ENCODE peak calls at places on chromosome 15, in four cellular contexts. R is breast epithelium, V is stomach, Z is K562. P is an unnamed sample.

GRCh38 chr15:69665641-69666091 is 213.0 kb downstream of the RPLP1 start:
- DNase-seq in R (no peak), Z (no peak), V (no peak), P (no peak)

GRCh38 chr15:31552482-31553099 is 226.0 kb downstream of the KLF13 start:
- DNase-seq in Z (no peak), R (no peak), V (no peak), P (no peak)

GRCh38 chr15:39462691-39463090 is 118.2 kb upstream of the THBS1 start:
- DNase-seq in R (no peak), V (no peak), Z (no peak), P (no peak)

GRCh38 chr15:31465083-31465955 is 138.7 kb downstream of the KLF13 start:
- DNase-seq in R (no peak), Z (no peak), V (peak; percentile 45), P (peak; percentile 68)

GRCh38 chr15:75349851-75350588 is 3.2 kb downstream of the NEIL1 start:
- DNase-seq in Z (no peak), V (peak; percentile 58), R (no peak), P (no peak)

GRCh38 chr15:89774492-89774891 is 1.6 kb upstream of the MESP2 start:
- DNase-seq in R (no peak), V (no peak), Z (no peak), P (no peak)

GRCh38 chr15:38128389-38128788 is 124.2 kb upstream of the SPRED1 start:
- DNase-seq in R (no peak), V (no peak), Z (no peak), P (no peak)

GRCh38 chr15:70833897-70834765 is 19.8 kb downstream of the LARP6 start:
- DNase-seq in R (no peak), V (no peak), Z (no peak), P (no peak)

GRCh38 chr15:62847900-62848489 is 194.6 kb upstream of the TPM1 start:
- DNase-seq in Z (peak; percentile 76), V (peak; percentile 65), R (no peak), P (peak; percentile 76)

GRCh38 chr15:43514241-43515057 is 3.0 kb upstream of the MAP1A start:
- DNase-seq in V (no peak), Z (peak; percentile 59), R (no peak), P (no peak)

GRCh38 chr15:75195122-75195765 is 6.4 kb upstream of the C15orf39 start:
- DNase-seq in R (no peak), Z (no peak), V (no peak), P (no peak)

GRCh38 chr15:49902791-49903481 is 216.1 kb downstream of the ATP8B4 start:
- DNase-seq in R (no peak), Z (no peak), V (no peak), P (no peak)
- TF ChIP-seq POLR2AphosphoS5 in R (no peak), Z (no peak), V (no peak), P (no peak)

DNA sequence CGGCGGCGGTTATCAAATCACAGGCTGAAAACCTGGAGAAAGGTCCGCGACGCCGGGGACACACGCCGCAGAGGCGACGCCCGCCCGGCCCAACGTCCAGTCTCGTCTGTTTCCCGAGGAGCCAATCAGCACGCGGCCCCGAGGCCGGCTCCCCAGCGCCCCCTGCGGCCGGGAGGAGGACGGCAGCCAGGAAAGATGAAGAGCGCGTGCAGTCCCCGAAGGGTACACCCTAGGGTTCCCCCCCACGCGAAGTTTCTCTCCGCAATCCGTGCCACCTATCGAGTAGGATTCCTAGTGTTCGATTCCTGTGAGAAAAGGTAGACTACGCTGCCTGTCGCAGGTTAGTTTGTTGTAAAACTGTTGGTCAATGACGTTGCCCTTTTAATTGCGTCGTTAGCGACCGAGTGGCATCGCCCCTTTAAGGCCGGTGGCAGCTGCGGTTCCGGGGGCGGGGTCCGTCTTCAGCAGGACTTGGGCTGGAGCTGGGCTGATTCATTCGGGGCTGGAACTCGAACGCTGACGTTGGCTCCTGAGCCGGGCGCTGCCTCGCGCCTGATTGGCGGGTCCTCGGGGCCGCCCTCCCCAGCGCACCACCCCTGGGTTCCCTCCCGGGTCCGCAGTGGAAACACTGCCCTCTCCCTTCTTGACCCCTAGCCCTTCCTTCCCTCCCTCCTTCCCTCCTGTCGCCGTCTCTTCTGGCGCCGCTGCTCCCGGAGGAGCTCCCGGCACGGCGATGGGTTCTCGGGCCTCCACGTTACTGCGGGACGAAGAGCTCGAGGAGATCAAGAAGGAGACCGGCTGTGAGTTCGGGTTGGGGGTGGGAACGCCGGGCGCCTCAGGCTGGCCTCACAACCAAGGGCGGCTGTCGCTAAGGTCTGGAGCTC is at the start of the genes CHP1 and EXD1:
- DNase-seq in Z (peak; percentile 99), V (peak; percentile 98), R (peak; percentile 97), P (peak; percentile 99)
- TF ChIP-seq POLR2A in Z (peak; percentile 83), V (no peak), R (peak; percentile 36), P (peak; percentile 30)

DNA sequence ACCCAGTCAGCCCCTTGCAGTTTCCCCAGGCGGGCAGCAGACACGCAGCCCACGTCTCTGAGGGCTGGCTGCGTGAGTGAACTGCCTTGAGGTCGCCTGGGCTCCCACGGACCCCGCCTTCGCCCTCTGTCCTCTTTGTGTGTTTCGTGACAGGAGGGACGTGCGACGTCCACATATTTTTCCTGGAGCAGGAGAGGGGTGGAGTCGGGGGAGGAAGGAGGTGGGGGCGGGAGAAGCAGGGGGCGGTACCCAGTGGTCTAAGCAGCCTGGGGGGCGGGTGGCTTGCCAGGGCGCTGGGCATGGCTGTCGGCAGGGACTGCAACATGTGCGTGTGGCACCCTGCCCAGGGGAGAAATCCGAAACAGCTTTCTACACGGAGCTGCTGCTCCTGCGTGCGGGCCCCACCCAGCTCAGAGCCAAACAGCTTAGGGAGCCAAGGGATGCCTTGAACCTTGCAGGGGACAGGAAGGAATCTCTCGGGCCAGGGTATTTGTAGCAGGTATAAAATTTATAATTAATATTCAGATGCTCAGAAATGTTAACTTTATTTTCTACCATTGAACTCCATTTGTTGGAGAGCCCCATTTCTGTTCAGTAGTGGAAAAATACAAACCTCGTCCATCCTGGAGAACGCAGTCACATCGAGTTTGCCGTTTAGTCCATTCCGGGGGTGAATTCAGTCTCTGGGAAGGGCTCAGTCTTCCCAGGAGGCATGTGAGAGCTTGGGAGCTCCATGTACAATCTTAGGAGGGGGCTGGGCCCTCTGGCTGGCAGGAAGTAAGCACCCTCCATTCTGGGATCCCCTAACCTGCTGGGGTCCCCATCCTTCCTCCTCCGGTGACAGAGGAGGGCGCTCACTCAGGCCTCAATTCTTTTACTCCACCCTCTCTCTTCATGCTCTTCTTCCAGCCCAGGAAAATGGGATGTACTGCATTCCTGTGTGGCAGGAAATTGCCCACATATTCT is 79.1 kb upstream of the MEF2A start:
- DNase-seq in V (peak; percentile 80), R (peak; percentile 64), Z (no peak), P (peak; percentile 89)
- H3K4me3 ChIP-seq in V (peak overlapping the region; percentile 47), R (peak overlapping the region; percentile 36), Z (no peak overlapping the region), P (peak overlapping the region; percentile 44)

GRCh38 chr15:101707983-101708382 is 16.3 kb downstream of the TARS3 start:
- DNase-seq in V (no peak), Z (no peak), R (no peak), P (no peak)
- TF ChIP-seq POLR2AphosphoS5 in V (no peak), Z (no peak), R (no peak), P (no peak)

GRCh38 chr15:72154316-72154715 is 36.1 kb downstream of the SENP8 start:
- DNase-seq in R (no peak), V (no peak), Z (no peak), P (no peak)

GRCh38 chr15:72156928-72157327 is 38.7 kb downstream of the SENP8 start:
- DNase-seq in Z (no peak), V (no peak), R (no peak), P (no peak)

GRCh38 chr15:72155635-72156616 is 37.7 kb downstream of the SENP8 start:
- DNase-seq in Z (peak; percentile 72), V (peak; percentile 91), R (peak; percentile 88), P (peak; percentile 87)

GRCh38 chr15:72153269-72153668 is 35.1 kb downstream of the SENP8 start:
- DNase-seq in Z (no peak), V (no peak), R (no peak), P (no peak)

DNA sequence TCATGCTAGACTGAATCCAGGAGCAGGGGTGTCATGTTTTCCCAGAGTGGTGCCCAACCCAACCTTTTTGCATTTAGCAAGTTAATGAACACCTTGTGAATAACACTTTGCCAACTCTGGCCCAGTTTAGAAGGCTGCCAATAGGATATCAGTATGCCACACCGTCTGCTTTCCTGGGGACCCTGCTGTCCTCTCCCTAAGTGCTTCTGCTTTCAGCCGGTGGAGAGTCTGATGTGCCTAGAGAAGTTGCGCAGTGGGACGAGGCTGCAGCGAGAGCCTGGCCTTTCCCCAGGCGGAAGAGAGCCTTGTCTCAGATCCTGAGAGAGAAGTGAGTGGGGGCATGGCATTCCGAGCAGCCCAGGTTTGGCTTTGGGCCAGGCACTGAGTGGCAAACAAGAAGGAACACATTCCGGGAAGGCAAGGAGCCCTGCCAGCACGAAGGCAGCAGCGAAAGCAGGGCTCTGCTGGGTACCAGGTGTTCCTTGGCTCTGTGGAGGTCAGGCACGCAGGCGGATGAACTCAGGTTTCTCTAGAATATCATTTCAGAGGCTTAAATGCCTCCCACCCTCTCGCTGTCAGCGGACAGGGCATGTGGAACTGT is 36.9 kb downstream of the SENP8 start:
- DNase-seq in V (peak; percentile 97), Z (no peak), R (peak; percentile 97), P (peak; percentile 81)
- TF ChIP-seq POLR2A in V (no peak), Z (no peak), R (peak; percentile 30), P (no peak)

GRCh38 chr15:61281328-61281727 is 52.2 kb upstream of the RORA start:
- DNase-seq in V (no peak), R (no peak), Z (no peak), P (no peak)
- H3K4me3 ChIP-seq in V (no peak overlapping the region), R (no peak overlapping the region), Z (no peak overlapping the region), P (no peak overlapping the region)

GRCh38 chr15:66842710-66843441 is 140.8 kb downstream of the SMAD6 start:
- DNase-seq in V (peak; percentile 75), Z (peak; percentile 79), R (peak; percentile 71), P (peak; percentile 88)
- TF ChIP-seq POLR2AphosphoS5 in V (no peak), Z (no peak), R (peak; percentile 14), P (no peak)

DNA sequence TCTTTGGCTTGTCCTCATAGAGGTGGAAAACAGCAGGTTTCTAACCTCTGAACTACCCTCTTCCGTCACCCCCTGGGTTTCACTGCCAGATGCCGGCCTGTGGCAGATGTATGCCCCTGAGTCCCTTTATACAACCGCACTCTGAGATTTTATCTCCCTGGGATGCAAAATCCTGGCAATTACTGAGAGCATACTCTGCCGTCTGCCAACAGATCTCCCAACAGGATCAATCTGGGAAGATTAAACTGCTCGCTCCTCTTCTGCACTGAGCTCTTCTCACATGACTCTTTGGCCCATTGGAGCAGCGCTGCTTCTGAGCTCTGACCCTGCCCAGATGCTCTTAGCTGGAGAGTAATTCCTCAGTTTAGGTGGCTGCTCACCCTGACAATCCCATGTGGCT is 133.2 kb downstream of the LIPC start:
- DNase-seq in R (no peak), V (no peak), Z (no peak), P (no peak)
- TF ChIP-seq POLR2A in R (no peak), V (no peak), Z (no peak), P (no peak)

DNA sequence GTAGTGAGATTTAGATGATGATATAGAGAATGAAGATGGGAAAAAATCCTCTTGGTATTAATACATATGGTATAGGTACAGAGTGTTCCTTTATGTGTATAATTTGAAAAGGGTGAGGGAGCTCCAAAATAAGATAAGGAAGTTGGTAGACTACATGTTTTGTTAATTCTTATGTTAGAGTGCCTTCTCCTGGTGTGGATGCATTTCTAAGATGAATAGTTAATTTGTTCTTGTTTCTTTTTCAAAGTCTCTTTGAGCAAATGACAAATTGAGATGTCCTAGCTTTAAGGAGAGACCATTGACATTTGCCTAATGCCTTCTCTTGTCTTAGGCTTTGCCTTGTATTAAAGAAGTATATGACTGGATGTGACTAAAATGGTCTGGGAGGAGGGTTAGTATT is 34.1 kb downstream of the AKAP13 start:
- DNase-seq in R (no peak), Z (no peak), V (no peak), P (no peak)
- H3K4me3 ChIP-seq in R (no peak overlapping the region), Z (no peak overlapping the region), V (no peak overlapping the region), P (no peak overlapping the region)